ENCODE peak calls at places on chromosomes 6 and 20, in eight cellular contexts. A, Q, H, M, O, W, J and P are unnamed samples. For H3K4me1 and H3K9me3, the result is how much of the 10 kb centered on the place peaks cover.

GRCh38 chr6:85920782-85921181 is 278.1 kb upstream of the SYNCRIP start:
- DNase-seq in A (no peak), Q (peak), H (no peak), M (no peak), O (peak), W (no peak), J (no peak), P (no peak)

GRCh38 chr20:5448449-5449118 is 131.8 kb upstream of the PROKR2 start:
- DNase-seq in A (peak), Q (no peak), H (peak), M (no peak), O (no peak), W (no peak), J (peak), P (peak)

GRCh38 chr20:58308290-58308679 is 1.2 kb upstream of the RAB22A start:
- DNase-seq in A (no peak), Q (no peak), H (no peak), M (no peak), O (no peak), W (no peak), J (no peak), P (no peak)

GRCh38 chr20:50582591-50583234 is 72.5 kb downstream of the PTPN1 start:
- DNase-seq in A (no peak), Q (no peak), H (peak), M (peak), O (no peak), W (no peak), J (no peak), P (no peak)

GRCh38 chr6:5059036-5059896 is 25.9 kb upstream of the PPP1R3G start:
- DNase-seq in A (peak), Q (no peak), H (no peak), M (no peak), O (no peak), W (no peak), J (no peak), P (peak)

GRCh38 chr6:159899994-159900745 is 9.4 kb downstream of the MAS1 start:
- DNase-seq in A (no peak), Q (no peak), H (no peak), M (no peak), O (no peak), W (no peak), J (no peak), P (no peak)

GRCh38 chr6:135092724-135093123 is 38.1 kb upstream of the HBS1L start:
- DNase-seq in A (no peak), Q (no peak), H (no peak), M (no peak), O (no peak), W (no peak), J (no peak), P (no peak)

GRCh38 chr20:1334761-1335160 is 5.8 kb upstream of the SDCBP2 start:
- DNase-seq in A (peak), Q (no peak), H (peak), M (no peak), O (no peak), W (peak), J (peak), P (no peak)

GRCh38 chr6:157420497-157420896 is 39.5 kb downstream of the ZDHHC14 start:
- DNase-seq in A (no peak), Q (no peak), H (no peak), M (no peak), O (no peak), W (no peak), J (no peak), P (no peak)

GRCh38 chr20:40704828-40705227 is 15.8 kb upstream of the MAFB start:
- DNase-seq in A (no peak), Q (no peak), H (no peak), M (no peak), O (no peak), W (no peak), J (no peak), P (no peak)

GRCh38 chr20:38581013-38581412 is at the start of gene ADIG:
- DNase-seq in A (peak), Q (peak), H (no peak), M (no peak), O (no peak), W (no peak), J (no peak), P (no peak)

GRCh38 chr6:162602759-162603158 is 124.8 kb downstream of the PRKN start:
- DNase-seq in A (no peak), Q (no peak), H (no peak), M (no peak), O (no peak), W (no peak), J (no peak), P (no peak)

GRCh38 chr6:143973097-143973979 is 34.7 kb downstream of the PLAGL1 start:
- DNase-seq in A (peak), Q (no peak), H (no peak), M (no peak), O (no peak), W (no peak), J (peak), P (no peak)

GRCh38 chr6:117938324-117938995 is 31.4 kb downstream of the SLC35F1 start:
- DNase-seq in A (no peak), Q (no peak), H (no peak), M (no peak), O (no peak), W (no peak), J (peak), P (no peak)

GRCh38 chr6:43009124-43009523 is 4.6 kb downstream of the MEA1 start:
- DNase-seq in A (peak), Q (peak), H (peak), M (no peak), O (no peak), W (no peak), J (no peak), P (peak)

GRCh38 chr6:41767112-41767946 is 12.4 kb downstream of the FRS3 start:
- DNase-seq in A (peak), Q (peak), H (peak), M (no peak), O (no peak), W (no peak), J (no peak), P (peak)

GRCh38 chr6:139730340-139730974 is 356.0 kb upstream of the CITED2 start:
- DNase-seq in A (no peak), Q (no peak), H (no peak), M (no peak), O (no peak), W (no peak), J (no peak), P (no peak)

GRCh38 chr6:7140631-7141366 is 33.0 kb downstream of the RREB1 start:
- DNase-seq in A (peak), Q (peak), H (peak), M (peak), O (peak), W (peak), J (peak), P (peak)

GRCh38 chr6:7139835-7140470 is 32.2 kb downstream of the RREB1 start:
- DNase-seq in A (peak), Q (no peak), H (no peak), M (no peak), O (no peak), W (no peak), J (no peak), P (no peak)

GRCh38 chr6:7144810-7145209 is 37.0 kb downstream of the RREB1 start:
- DNase-seq in A (no peak), Q (no peak), H (no peak), M (no peak), O (no peak), W (no peak), J (no peak), P (no peak)

GRCh38 chr6:7143161-7143974 is 35.6 kb downstream of the RREB1 start:
- DNase-seq in A (peak), Q (no peak), H (no peak), M (no peak), O (no peak), W (no peak), J (no peak), P (no peak)

GRCh38 chr6:7142228-7142801 is 34.6 kb downstream of the RREB1 start:
- DNase-seq in A (no peak), Q (no peak), H (no peak), M (no peak), O (no peak), W (no peak), J (no peak), P (no peak)
- H3K4me1 ChIP-seq in A (half or more), Q (half or more), H (under half), M (half or more), O (half or more), W (half or more), J (under half), P (under half)

DNA sequence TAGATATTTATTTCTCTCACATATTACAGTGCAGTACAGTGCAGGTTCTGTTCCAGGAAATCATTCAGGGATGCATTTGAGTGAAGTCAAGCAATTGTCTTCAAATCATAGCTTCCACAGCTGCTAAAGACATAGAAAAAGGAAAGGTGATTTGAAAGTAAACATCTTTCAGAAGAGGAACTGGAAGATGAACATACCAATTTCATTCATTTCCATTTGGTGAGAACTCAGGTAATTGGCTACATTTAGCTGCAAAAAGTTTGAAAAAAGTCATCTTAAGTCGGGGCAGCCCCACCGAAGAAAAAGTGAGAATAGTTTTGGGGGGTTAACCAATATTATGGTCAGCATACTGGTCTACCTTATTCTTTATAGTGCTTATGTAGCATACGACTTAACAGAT is 61.4 kb upstream of the IL20RA start:
- DNase-seq in A (no peak), Q (no peak), H (peak), M (no peak), O (no peak), W (no peak), J (no peak), P (no peak)
- H3K9me3 ChIP-seq in A (under half), Q (under half), H (under half), M (under half), O (under half), W (under half), J (under half), P (under half)

DNA sequence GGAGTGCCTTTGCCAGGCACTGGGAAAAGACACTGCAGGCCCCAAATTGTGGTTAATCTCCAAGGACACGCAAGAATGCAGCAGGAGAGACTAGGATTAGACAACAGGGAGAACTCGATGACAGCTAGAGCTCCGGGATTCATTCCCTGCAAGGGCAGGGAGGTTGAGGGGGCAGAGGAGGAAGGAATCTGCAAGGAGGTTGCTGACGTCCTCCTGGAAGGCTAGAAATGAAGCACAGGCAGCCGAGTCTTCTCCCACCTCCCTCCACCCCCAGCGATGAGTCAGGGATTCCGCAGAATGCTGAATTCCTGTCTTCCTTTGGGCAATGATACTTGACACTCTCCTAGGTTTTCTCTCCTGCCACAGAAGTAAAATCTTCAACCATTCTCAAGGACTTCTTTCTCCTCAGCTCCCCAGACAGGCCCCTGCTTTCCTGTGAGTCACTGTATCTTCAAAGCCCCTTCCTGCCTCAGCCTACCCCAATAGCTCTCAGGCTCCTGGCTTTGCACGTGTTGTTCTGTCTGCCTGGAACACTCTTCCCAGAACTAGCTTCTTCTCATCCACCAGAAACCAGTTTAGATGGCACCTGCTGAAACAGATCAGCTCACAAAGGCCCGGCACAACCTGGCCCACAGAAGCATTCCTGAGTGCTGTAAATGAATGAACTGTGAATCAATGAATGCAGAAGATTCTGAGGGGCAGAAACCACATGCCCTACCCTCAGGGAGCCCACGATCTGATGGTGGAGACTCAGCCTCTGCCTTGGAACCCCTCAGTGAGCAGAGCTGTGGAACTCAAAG is 85.6 kb downstream of the MRPL14 start:
- DNase-seq in A (no peak), Q (no peak), H (no peak), M (peak), O (peak), W (no peak), J (peak), P (peak)
- H3K4me1 ChIP-seq in A (half or more), Q (under half), H (under half), M (under half), O (under half), W (under half), J (under half), P (under half)

GRCh38 chr6:168494726-168495125 is 53.7 kb downstream of the SMOC2 start:
- DNase-seq in A (no peak), Q (no peak), H (no peak), M (no peak), O (no peak), W (no peak), J (no peak), P (no peak)
- H3K9me3 ChIP-seq in A (under half), Q (under half), H (under half), M (under half), O (under half), W (under half), J (under half), P (under half)

DNA sequence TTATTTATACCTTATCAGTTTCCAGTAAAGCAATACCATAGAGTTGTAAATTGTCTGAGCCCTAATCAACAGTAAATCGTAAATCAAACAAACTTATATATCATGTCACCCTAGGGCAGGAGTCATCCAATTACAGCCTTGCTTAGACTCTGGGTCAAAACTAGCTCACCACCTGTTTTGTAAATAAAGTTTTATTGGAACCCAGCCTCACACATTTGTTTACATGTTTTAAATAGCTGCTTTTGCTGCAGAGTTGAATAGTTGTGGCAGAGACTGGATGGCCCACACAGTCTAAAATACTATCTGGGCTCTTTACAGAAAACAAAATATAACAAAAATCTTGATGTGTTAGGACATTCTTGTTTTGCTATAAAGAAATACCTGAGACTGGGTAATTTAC is 94.4 kb downstream of the MKKS start:
- DNase-seq in A (no peak), Q (no peak), H (no peak), M (no peak), O (no peak), W (no peak), J (no peak), P (no peak)
- H3K4me1 ChIP-seq in A (under half), Q (under half), H (under half), M (under half), O (under half), W (under half), J (under half), P (under half)

GRCh38 chr6:34102696-34103095 is 43.2 kb downstream of the GRM4 start:
- DNase-seq in A (no peak), Q (no peak), H (no peak), M (no peak), O (no peak), W (no peak), J (no peak), P (no peak)
- H3K9me3 ChIP-seq in A (under half), Q (under half), H (under half), M (under half), O (under half), W (under half), J (under half), P (under half)